ENCODE peak calls at places on chromosome 17, in six cellular contexts. One of them, this sample, is unnamed.

GRCh38 chr17:73360961-73361761 is 49.4 kb upstream of the CDC42EP4 start:
- DNase-seq in mucosa of descending colon: no peak
- DNase-seq in BE2C: no peak
- DNase-seq in left ventricle myocardium inferior: no peak
- DNase-seq in transverse colon: no peak
- DNase-seq in mammary epithelial cell: no peak
- DNase-seq in this sample: no peak

GRCh38 chr17:57120814-57121213 is 35.8 kb downstream of the AKAP1 start:
- DNase-seq in mucosa of descending colon: no peak
- DNase-seq in BE2C: no peak
- DNase-seq in mammary epithelial cell: no peak
- DNase-seq in transverse colon: no peak
- DNase-seq in left ventricle myocardium inferior: no peak
- DNase-seq in this sample: no peak

GRCh38 chr17:522912-523311 is 170.3 kb upstream of the RPH3AL start:
- DNase-seq in left ventricle myocardium inferior: no peak
- DNase-seq in mammary epithelial cell: no peak
- DNase-seq in transverse colon: no peak
- DNase-seq in BE2C: no peak
- DNase-seq in mucosa of descending colon: no peak
- DNase-seq in this sample: no peak

GRCh38 chr17:80999224-81000088 is 7.8 kb downstream of the CHMP6 start:
- DNase-seq in mucosa of descending colon: peak
- DNase-seq in left ventricle myocardium inferior: no peak
- DNase-seq in BE2C: peak
- DNase-seq in mammary epithelial cell: no peak
- DNase-seq in transverse colon: no peak
- DNase-seq in this sample: no peak

GRCh38 chr17:17580662-17581470 is 10.6 kb downstream of the PEMT start:
- DNase-seq in left ventricle myocardium inferior: no peak
- DNase-seq in transverse colon: no peak
- DNase-seq in BE2C: no peak
- DNase-seq in mucosa of descending colon: no peak
- DNase-seq in mammary epithelial cell: no peak
- DNase-seq in this sample: no peak

GRCh38 chr17:4796550-4796915 is 569 bp downstream of the PSMB6 start:
- DNase-seq in mucosa of descending colon: no peak
- DNase-seq in mammary epithelial cell: peak
- DNase-seq in left ventricle myocardium inferior: no peak
- DNase-seq in BE2C: peak
- DNase-seq in transverse colon: peak
- DNase-seq in this sample: no peak

GRCh38 chr17:1896243-1897163 is 66.7 kb downstream of the RPA1 start:
- DNase-seq in transverse colon: no peak
- DNase-seq in BE2C: no peak
- DNase-seq in left ventricle myocardium inferior: no peak
- DNase-seq in mucosa of descending colon: no peak
- DNase-seq in mammary epithelial cell: no peak
- DNase-seq in this sample: no peak

GRCh38 chr17:33674685-33675084 is 381.6 kb upstream of the ASIC2 start:
- DNase-seq in BE2C: peak
- DNase-seq in transverse colon: peak
- DNase-seq in left ventricle myocardium inferior: peak
- DNase-seq in mammary epithelial cell: peak
- DNase-seq in mucosa of descending colon: no peak
- DNase-seq in this sample: peak

DNA sequence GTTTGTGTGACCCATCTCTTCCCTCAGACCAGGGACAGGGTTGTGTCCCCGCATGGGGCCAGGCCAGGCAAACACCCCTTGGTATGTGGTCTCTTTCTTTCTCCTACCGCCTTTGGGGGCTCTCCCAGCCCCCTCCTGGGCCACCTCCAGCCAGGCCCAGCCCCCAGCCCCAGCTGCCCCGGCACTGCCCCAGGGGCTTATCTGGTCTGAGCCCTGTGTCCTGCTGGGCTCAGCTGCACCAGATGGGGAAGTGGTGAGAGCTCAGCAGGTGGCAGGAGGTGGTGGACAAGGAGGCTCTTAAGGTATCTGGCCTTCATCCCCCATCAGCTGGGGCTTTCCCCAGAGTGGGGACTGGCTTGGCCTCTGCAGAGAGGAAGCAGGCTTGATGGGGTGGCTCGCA is 8.7 kb downstream of the ADAM11 start:
- DNase-seq in BE2C: no peak
- DNase-seq in transverse colon: no peak
- DNase-seq in mammary epithelial cell: no peak
- DNase-seq in mucosa of descending colon: no peak
- DNase-seq in left ventricle myocardium inferior: no peak
- DNase-seq in this sample: no peak
- H3K4me3 ChIP-seq in BE2C: no peak
- H3K4me3 ChIP-seq in transverse colon: no peak
- H3K4me3 ChIP-seq in mammary epithelial cell: no peak
- H3K4me3 ChIP-seq in mucosa of descending colon: no peak
- H3K4me3 ChIP-seq in left ventricle myocardium inferior: no peak
- H3K4me3 ChIP-seq in this sample: no peak

GRCh38 chr17:68103148-68103547 is 67.6 kb downstream of the KPNA2 start:
- DNase-seq in transverse colon: no peak
- DNase-seq in left ventricle myocardium inferior: no peak
- DNase-seq in mammary epithelial cell: peak
- DNase-seq in BE2C: no peak
- DNase-seq in mucosa of descending colon: no peak
- DNase-seq in this sample: no peak
- H3K4me3 ChIP-seq in transverse colon: no peak
- H3K4me3 ChIP-seq in left ventricle myocardium inferior: peak
- H3K4me3 ChIP-seq in mammary epithelial cell: peak
- H3K4me3 ChIP-seq in BE2C: no peak
- H3K4me3 ChIP-seq in mucosa of descending colon: no peak
- H3K4me3 ChIP-seq in this sample: no peak

DNA sequence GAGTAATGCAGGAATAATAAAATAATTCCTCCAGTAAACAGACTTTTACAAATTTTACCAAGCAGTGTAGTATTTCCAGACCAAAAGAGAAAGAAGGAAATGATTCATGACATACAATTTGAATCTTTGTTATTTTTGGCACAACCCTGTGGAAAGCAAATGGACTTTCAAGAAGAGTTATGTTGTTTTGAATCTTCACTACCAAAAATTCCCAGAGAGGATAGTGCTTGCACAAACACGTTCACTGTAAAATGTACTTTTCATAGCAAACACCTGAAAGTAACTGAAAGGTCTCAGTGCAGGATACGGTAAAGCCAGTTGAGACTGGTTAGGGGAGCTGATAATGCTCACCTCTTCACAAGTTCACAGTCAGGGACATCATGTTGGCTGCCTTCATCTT is 107.1 kb downstream of the USP22 start:
- DNase-seq in mammary epithelial cell: peak
- DNase-seq in BE2C: no peak
- DNase-seq in left ventricle myocardium inferior: no peak
- DNase-seq in mucosa of descending colon: no peak
- DNase-seq in transverse colon: no peak
- DNase-seq in this sample: no peak
- H3K4me3 ChIP-seq in mammary epithelial cell: no peak
- H3K4me3 ChIP-seq in BE2C: no peak
- H3K4me3 ChIP-seq in left ventricle myocardium inferior: no peak
- H3K4me3 ChIP-seq in mucosa of descending colon: no peak
- H3K4me3 ChIP-seq in transverse colon: no peak
- H3K4me3 ChIP-seq in this sample: no peak

GRCh38 chr17:40074871-40075215 is 12.1 kb downstream of the THRA start:
- DNase-seq in left ventricle myocardium inferior: no peak
- DNase-seq in mucosa of descending colon: no peak
- DNase-seq in mammary epithelial cell: no peak
- DNase-seq in BE2C: no peak
- DNase-seq in transverse colon: no peak
- DNase-seq in this sample: no peak
- H3K4me3 ChIP-seq in left ventricle myocardium inferior: peak
- H3K4me3 ChIP-seq in mucosa of descending colon: no peak
- H3K4me3 ChIP-seq in mammary epithelial cell: no peak
- H3K4me3 ChIP-seq in BE2C: no peak
- H3K4me3 ChIP-seq in transverse colon: no peak
- H3K4me3 ChIP-seq in this sample: no peak

GRCh38 chr17:82333279-82334171 is at the start of gene SECTM1:
- DNase-seq in left ventricle myocardium inferior: peak
- DNase-seq in mucosa of descending colon: peak
- DNase-seq in mammary epithelial cell: no peak
- DNase-seq in BE2C: peak
- DNase-seq in transverse colon: peak
- DNase-seq in this sample: no peak
- H3K4me3 ChIP-seq in left ventricle myocardium inferior: peak
- H3K4me3 ChIP-seq in mucosa of descending colon: no peak
- H3K4me3 ChIP-seq in mammary epithelial cell: peak
- H3K4me3 ChIP-seq in BE2C: peak
- H3K4me3 ChIP-seq in transverse colon: peak
- H3K4me3 ChIP-seq in this sample: peak